ENCODE peak calls at places on chromosomes 2 and 18, in eight cellular contexts. T, N, I, K, M, X, C and W are unnamed samples.

GRCh38 chr2:152221870-152222269 is 46.3 kb upstream of the STAM2 start:
- DNase-seq in X (no peak), M (no peak), K (no peak), I (no peak), N (peak), C (no peak), T (no peak), W (no peak)

GRCh38 chr2:122056853-122057252 is 301.4 kb downstream of the TSN start:
- DNase-seq in X (no peak), I (no peak), C (no peak), T (no peak), M (no peak), K (no peak), N (no peak), W (no peak)

GRCh38 chr2:30708491-30709290 is 98.6 kb downstream of the CAPN13 start:
- DNase-seq in I (no peak), T (peak), C (no peak), X (peak), N (peak), K (no peak), M (no peak), W (no peak)

GRCh38 chr2:75587954-75588587 is 27.3 kb upstream of the EVA1A start:
- DNase-seq in X (no peak), N (peak), K (no peak), C (no peak), T (no peak), M (no peak), I (no peak), W (no peak)

GRCh38 chr2:146004470-146004869 is 1484.6 kb upstream of the ZEB2 start:
- DNase-seq in T (no peak), M (no peak), X (no peak), I (no peak), N (peak), K (no peak), C (no peak), W (no peak)

GRCh38 chr2:3766824-3767223 is 63.4 kb downstream of the DCDC2C start:
- DNase-seq in N (no peak), M (no peak), T (no peak), K (no peak), I (no peak), X (no peak), C (no peak), W (no peak)

GRCh38 chr2:158725496-158725895 is 69.6 kb upstream of the DAPL1 start:
- DNase-seq in X (no peak), K (no peak), M (no peak), N (no peak), T (peak), C (no peak), I (no peak), W (no peak)

GRCh38 chr2:71706121-71706520 is 252.8 kb downstream of the DYSF start:
- DNase-seq in C (peak), I (no peak), X (no peak), N (no peak), K (no peak), M (no peak), T (no peak), W (peak)

GRCh38 chr2:104969564-104969963 is 68.3 kb upstream of the MRPS9 start:
- DNase-seq in K (no peak), I (no peak), N (no peak), X (no peak), C (no peak), T (peak), M (no peak), W (no peak)

GRCh38 chr2:112026509-112026908 is 28.6 kb upstream of the TMEM87B start:
- DNase-seq in X (peak), N (no peak), K (no peak), I (no peak), T (no peak), M (no peak), C (no peak), W (no peak)

GRCh38 chr18:49018961-49019445 is 68.2 kb upstream of the SMAD7 start:
- DNase-seq in I (no peak), T (no peak), C (no peak), N (no peak), X (no peak), K (peak), M (no peak), W (peak)

GRCh38 chr18:55018602-55019001 is 59.3 kb upstream of the CCDC68 start:
- DNase-seq in N (peak), X (no peak), M (no peak), T (no peak), I (no peak), K (no peak), C (no peak), W (no peak)

GRCh38 chr2:30766666-30767065 is 40.6 kb downstream of the CAPN13 start:
- DNase-seq in M (no peak), T (no peak), N (no peak), I (no peak), C (no peak), K (peak), X (no peak), W (no peak)

GRCh38 chr2:28956890-28957289 is 24.2 kb upstream of the TOGARAM2 start:
- DNase-seq in I (no peak), M (no peak), C (no peak), K (no peak), T (peak), N (no peak), X (peak), W (no peak)

GRCh38 chr18:50424877-50425690 is 50.2 kb downstream of the SKA1 start:
- DNase-seq in X (peak), C (no peak), M (no peak), I (no peak), T (no peak), N (peak), K (peak), W (no peak)

GRCh38 chr2:104378853-104379374 is 475.0 kb upstream of the POU3F3 start:
- DNase-seq in K (no peak), C (no peak), I (no peak), M (no peak), N (no peak), X (peak), T (peak), W (no peak)

GRCh38 chr2:84923009-84923408 is 17.6 kb downstream of the TMSB10 start:
- DNase-seq in M (no peak), K (no peak), N (no peak), T (no peak), I (no peak), C (no peak), X (no peak), W (no peak)

GRCh38 chr18:79030680-79031079 is 38.5 kb upstream of the ATP9B start:
- DNase-seq in X (no peak), M (no peak), N (no peak), K (no peak), I (no peak), T (no peak), C (no peak), W (no peak)

GRCh38 chr18:56696966-56697365 is 45.8 kb downstream of the WDR7 start:
- DNase-seq in K (no peak), N (peak), X (no peak), C (no peak), T (peak), M (no peak), I (no peak), W (no peak)

GRCh38 chr2:16394072-16394985 is 271.3 kb downstream of the CYRIA start:
- DNase-seq in T (no peak), X (peak), C (no peak), M (no peak), N (no peak), K (no peak), I (no peak), W (no peak)

GRCh38 chr2:120917876-120918275 is 182.2 kb downstream of the GLI2 start:
- DNase-seq in C (no peak), T (no peak), X (no peak), I (no peak), K (no peak), M (no peak), N (peak), W (no peak)

GRCh38 chr2:150063432-150063889 is 424.0 kb downstream of the RND3 start:
- DNase-seq in T (no peak), I (no peak), X (no peak), C (no peak), K (no peak), M (no peak), N (peak), W (no peak)

GRCh38 chr18:75324686-75325257 is 102.7 kb downstream of the SMIM21 start:
- DNase-seq in C (no peak), M (no peak), N (no peak), X (no peak), T (no peak), I (no peak), K (no peak), W (no peak)
- H3K27ac ChIP-seq in C (no peak), M (no peak), N (no peak), X (no peak), T (no peak), I (no peak), K (no peak), W (no peak)

DNA sequence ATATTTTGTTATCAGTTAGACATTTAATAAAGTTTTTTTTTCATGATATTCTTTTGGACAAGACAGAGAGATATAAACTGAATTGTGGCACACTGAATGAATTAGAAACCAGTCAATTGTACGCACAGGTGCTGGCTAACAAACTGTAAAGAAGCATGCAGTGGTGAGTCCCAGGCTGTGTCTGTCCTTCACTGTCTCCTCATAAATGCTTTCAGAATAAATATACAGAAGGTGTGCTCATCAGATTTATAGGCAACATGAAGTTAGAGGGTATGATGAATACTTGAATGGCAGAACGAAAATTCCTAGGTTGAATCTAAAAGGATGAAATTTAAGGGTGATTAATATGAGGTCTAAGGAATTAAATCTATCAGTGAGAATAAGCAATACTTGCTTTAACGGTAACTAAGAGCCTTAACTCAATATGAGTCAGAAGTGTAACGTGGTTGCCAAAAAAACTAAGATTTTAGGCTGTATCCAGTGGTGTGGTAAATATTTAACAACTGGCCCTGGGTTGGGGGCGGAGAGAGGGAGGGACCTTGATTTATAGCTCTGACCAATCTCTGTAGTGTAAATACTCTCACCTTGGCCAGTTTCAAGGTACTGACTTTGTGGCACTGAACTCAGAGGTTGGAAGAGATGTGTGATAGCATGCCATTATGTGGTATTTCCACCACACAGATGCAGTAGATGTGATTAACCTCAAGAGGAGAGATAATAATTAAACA is 41.9 kb upstream of the AAK1 start:
- DNase-seq in I (no peak), C (no peak), X (no peak), N (peak), M (no peak), T (peak), K (peak), W (no peak)
- TF ChIP-seq POLR2A in I (no peak), C (no peak), X (no peak), N (no peak), M (no peak), T (no peak), K (no peak), W (no peak)

GRCh38 chr18:45733535-45733934 is 9.6 kb downstream of the SLC14A1 start:
- DNase-seq in I (no peak), N (no peak), M (no peak), C (no peak), T (no peak), X (peak), K (no peak), W (no peak)
- H3K27ac ChIP-seq in I (no peak), N (no peak), M (no peak), C (no peak), T (no peak), X (no peak), K (no peak), W (no peak)

GRCh38 chr2:200847268-200847667 is 17.2 kb downstream of the CLK1 start:
- DNase-seq in T (no peak), C (no peak), X (no peak), I (no peak), K (no peak), M (no peak), N (no peak), W (no peak)

GRCh38 chr2:200852605-200853004 is 11.9 kb downstream of the CLK1 start:
- DNase-seq in N (no peak), I (no peak), T (no peak), K (no peak), X (no peak), M (no peak), C (no peak), W (no peak)

GRCh38 chr2:200847939-200848338 is 16.5 kb downstream of the CLK1 start:
- DNase-seq in M (no peak), I (no peak), T (no peak), N (no peak), X (no peak), K (no peak), C (no peak), W (no peak)

GRCh38 chr2:200850512-200851256 is 13.8 kb downstream of the CLK1 start:
- DNase-seq in M (no peak), X (peak), C (no peak), K (no peak), N (no peak), I (no peak), T (no peak), W (no peak)

GRCh38 chr2:200851398-200852248 is 12.8 kb downstream of the CLK1 start:
- DNase-seq in N (no peak), K (no peak), C (no peak), T (no peak), I (no peak), M (no peak), X (no peak), W (no peak)
- TF ChIP-seq POLR2A in N (no peak), K (no peak), C (no peak), T (no peak), I (no peak), M (no peak), X (peak), W (no peak)

GRCh38 chr2:224984641-224985040 is 57.6 kb downstream of the DOCK10 start:
- DNase-seq in K (no peak), X (no peak), N (no peak), C (no peak), T (no peak), M (no peak), I (no peak), W (no peak)
- H3K27ac ChIP-seq in K (no peak), X (no peak), N (no peak), C (peak), T (no peak), M (peak), I (no peak), W (peak)

GRCh38 chr2:232419245-232420072 is 12.8 kb downstream of the ALPG start:
- DNase-seq in C (no peak), N (no peak), M (no peak), T (no peak), I (no peak), K (no peak), X (no peak), W (no peak)

GRCh38 chr2:232418466-232419244 is 12.0 kb downstream of the ALPG start:
- DNase-seq in C (no peak), T (no peak), X (peak), I (no peak), M (no peak), N (no peak), K (no peak), W (peak)

GRCh38 chr2:232420463-232421188 is 14.0 kb downstream of the ALPG start:
- DNase-seq in T (peak), I (no peak), C (no peak), N (no peak), K (peak), X (no peak), M (no peak), W (peak)

GRCh38 chr2:232421189-232421785 is 14.6 kb downstream of the ALPG start:
- DNase-seq in N (no peak), C (no peak), I (no peak), M (no peak), X (no peak), K (no peak), T (no peak), W (peak)

DNA sequence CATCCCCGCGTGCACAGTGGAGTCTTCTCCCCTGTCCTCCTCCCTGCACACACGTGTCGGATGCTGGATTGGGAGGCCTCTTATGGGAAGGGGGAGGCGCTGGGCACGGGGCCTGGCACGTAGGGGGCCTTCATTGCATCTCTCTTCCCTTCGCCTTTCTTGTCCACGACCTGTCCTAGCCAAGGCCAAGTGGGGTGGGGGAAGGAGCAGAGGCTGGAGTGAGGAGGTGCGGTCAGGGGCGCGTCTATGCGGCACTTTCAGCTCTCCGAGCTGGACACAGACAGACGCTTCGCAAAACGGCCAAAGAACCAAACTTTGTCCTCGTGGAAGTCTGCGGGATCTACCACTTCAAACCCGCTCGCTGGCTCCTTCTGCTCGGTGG is 13.4 kb downstream of the ALPG start:
- DNase-seq in X (no peak), M (no peak), C (no peak), K (no peak), N (no peak), I (no peak), T (no peak), W (no peak)
- TF ChIP-seq POLR2A in X (no peak), M (no peak), C (no peak), K (no peak), N (no peak), I (no peak), T (no peak), W (no peak)

DNA sequence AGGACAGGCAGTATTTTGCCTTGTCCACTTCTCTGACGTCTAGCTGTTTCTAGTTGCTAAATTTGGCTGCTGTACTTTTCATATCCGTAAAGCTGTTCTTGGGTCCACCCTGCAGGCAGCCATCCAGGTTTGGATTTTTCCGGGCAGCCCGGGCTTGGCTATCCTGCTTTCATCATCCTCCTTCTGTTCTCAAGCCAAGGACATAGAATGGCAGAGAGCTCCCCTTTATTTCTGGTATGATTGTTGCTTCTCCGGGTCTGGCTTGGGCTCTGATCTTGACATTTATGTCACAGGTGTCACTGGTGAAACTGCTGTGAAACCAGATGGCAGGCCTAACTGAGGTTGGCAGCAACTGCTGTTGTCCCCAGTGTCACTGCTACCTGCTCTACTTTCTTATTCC is 35.5 kb downstream of the SCN2A start:
- DNase-seq in M (peak), K (peak), C (peak), N (no peak), I (peak), T (no peak), X (no peak), W (no peak)
- H3K27ac ChIP-seq in M (peak), K (no peak), C (peak), N (no peak), I (no peak), T (no peak), X (no peak), W (no peak)

GRCh38 chr2:237628482-237629187 is 1.2 kb downstream of the LRRFIP1 start:
- DNase-seq in K (peak), T (no peak), M (no peak), I (no peak), C (no peak), N (no peak), X (no peak), W (no peak)

GRCh38 chr2:237626813-237627451 is 455 bp upstream of the LRRFIP1 start:
- DNase-seq in C (no peak), I (no peak), T (no peak), X (no peak), N (no peak), K (no peak), M (peak), W (peak)

GRCh38 chr2:237629188-237629534 is 1.8 kb downstream of the LRRFIP1 start:
- DNase-seq in I (no peak), T (no peak), N (peak), M (no peak), X (no peak), K (no peak), C (no peak), W (no peak)

GRCh38 chr2:237625777-237626176 is 1.6 kb upstream of the LRRFIP1 start:
- DNase-seq in N (no peak), T (no peak), K (no peak), X (no peak), M (no peak), C (no peak), I (no peak), W (no peak)

GRCh38 chr2:237627463-237628321 is at the start of gene LRRFIP1:
- DNase-seq in T (no peak), M (peak), N (no peak), I (no peak), C (no peak), K (peak), X (no peak), W (peak)
- TF ChIP-seq POLR2A in T (peak), M (peak), N (peak), I (no peak), C (no peak), K (no peak), X (no peak), W (no peak)

GRCh38 chr2:64220906-64221659 is 76.9 kb upstream of the PELI1 start:
- DNase-seq in I (no peak), T (no peak), X (no peak), M (no peak), C (no peak), K (no peak), N (no peak), W (no peak)

GRCh38 chr2:64222942-64223511 is 78.8 kb upstream of the PELI1 start:
- DNase-seq in T (no peak), K (no peak), M (no peak), N (no peak), I (no peak), C (no peak), X (no peak), W (no peak)

GRCh38 chr2:64220285-64220684 is 76.1 kb upstream of the PELI1 start:
- DNase-seq in K (no peak), M (no peak), C (no peak), N (no peak), T (no peak), X (no peak), I (no peak), W (no peak)

GRCh38 chr2:64221935-64222334 is 77.7 kb upstream of the PELI1 start:
- DNase-seq in I (no peak), K (no peak), N (no peak), C (no peak), X (no peak), T (no peak), M (no peak), W (no peak)

GRCh38 chr2:64222351-64222750 is 78.1 kb upstream of the PELI1 start:
- DNase-seq in X (no peak), I (peak), N (peak), T (no peak), M (no peak), C (no peak), K (no peak), W (no peak)
- H3K27ac ChIP-seq in X (no peak), I (no peak), N (no peak), T (no peak), M (no peak), C (peak), K (no peak), W (no peak)